ENCODE peak calls at places on chromosomes 16 and 17, in nine cellular contexts. E is foreskin fibroblast; M is breast epithelium; J is transverse colon; P is CD8-positive, alpha-beta T cell; H is neural progenitor cell; A is ascending aorta; D is left ventricle myocardium inferior; T is fibroblast of mammary gland. X is an unnamed sample.
A peak's percentile ranks its signal among the peaks of the same experiment; 100 is the strongest.

GRCh38 chr17:54892360-54892759 is 8.3 kb upstream of the TOM1L1 start:
- DNase-seq in E (no peak), M (no peak), J (no peak), P (no peak), H (no peak), A (no peak), D (no peak), T (no peak), X (no peak)

GRCh38 chr17:28500712-28501379 is 5.3 kb upstream of the FOXN1 start:
- DNase-seq in E (no peak), M (no peak), J (no peak), P (no peak), H (peak; percentile 14), A (no peak), D (no peak), T (no peak), X (no peak)

GRCh38 chr17:31392002-31392855 is 754 bp downstream of the RAB11FIP4 start:
- DNase-seq in E (no peak), M (no peak), J (no peak), P (peak; percentile 7), H (peak; percentile 9), A (no peak), D (no peak), T (no peak), X (no peak)

GRCh38 chr16:90084215-90084614 is 7.1 kb upstream of the PRDM7 start:
- DNase-seq in E (no peak), M (no peak), J (no peak), P (no peak), H (no peak), A (no peak), D (no peak), T (no peak), X (no peak)

GRCh38 chr17:34169501-34169900 is 85.6 kb upstream of the CCL2 start:
- DNase-seq in E (no peak), M (no peak), J (no peak), P (no peak), H (no peak), A (no peak), D (no peak), T (no peak), X (no peak)

GRCh38 chr16:6482861-6483530 is 849.6 kb upstream of the RBFOX1 start:
- DNase-seq in E (no peak), M (no peak), J (no peak), P (no peak), H (no peak), A (no peak), D (no peak), T (no peak), X (no peak)

GRCh38 chr17:44569459-44569858 is 12.2 kb downstream of the FZD2 start:
- DNase-seq in E (peak; percentile 39), M (no peak), J (no peak), P (no peak), H (peak; percentile 59), A (no peak), D (no peak), T (no peak), X (no peak)

GRCh38 chr17:82463881-82464566 is 5.5 kb downstream of the NARF start:
- DNase-seq in E (no peak), M (no peak), J (no peak), P (no peak), H (no peak), A (no peak), D (no peak), T (no peak), X (no peak)

GRCh38 chr17:79777844-79778503 is at the start of gene CBX2:
- DNase-seq in E (peak; percentile 87), M (no peak), J (peak; percentile 83), P (peak; percentile 73), H (peak; percentile 94), A (no peak), D (peak; percentile 79), T (peak; percentile 36), X (peak; percentile 90)

GRCh38 chr16:3957344-3957980 is 76.9 kb upstream of the CREBBP start:
- DNase-seq in E (no peak), M (no peak), J (no peak), P (no peak), H (no peak), A (no peak), D (no peak), T (no peak), X (no peak)

GRCh38 chr16:3953728-3954410 is 73.4 kb upstream of the CREBBP start:
- DNase-seq in E (no peak), M (no peak), J (no peak), P (no peak), H (peak; percentile 57), A (no peak), D (no peak), T (no peak), X (no peak)

GRCh38 chr16:3952342-3953131 is 72.0 kb upstream of the CREBBP start:
- DNase-seq in E (peak; percentile 32), M (no peak), J (peak; percentile 21), P (no peak), H (peak; percentile 53), A (peak; percentile 78), D (peak; percentile 87), T (peak; percentile 80), X (no peak)

GRCh38 chr16:3951861-3952332 is 71.4 kb upstream of the CREBBP start:
- DNase-seq in E (peak; percentile 62), M (no peak), J (no peak), P (no peak), H (no peak), A (no peak), D (no peak), T (peak; percentile 72), X (no peak)

DNA sequence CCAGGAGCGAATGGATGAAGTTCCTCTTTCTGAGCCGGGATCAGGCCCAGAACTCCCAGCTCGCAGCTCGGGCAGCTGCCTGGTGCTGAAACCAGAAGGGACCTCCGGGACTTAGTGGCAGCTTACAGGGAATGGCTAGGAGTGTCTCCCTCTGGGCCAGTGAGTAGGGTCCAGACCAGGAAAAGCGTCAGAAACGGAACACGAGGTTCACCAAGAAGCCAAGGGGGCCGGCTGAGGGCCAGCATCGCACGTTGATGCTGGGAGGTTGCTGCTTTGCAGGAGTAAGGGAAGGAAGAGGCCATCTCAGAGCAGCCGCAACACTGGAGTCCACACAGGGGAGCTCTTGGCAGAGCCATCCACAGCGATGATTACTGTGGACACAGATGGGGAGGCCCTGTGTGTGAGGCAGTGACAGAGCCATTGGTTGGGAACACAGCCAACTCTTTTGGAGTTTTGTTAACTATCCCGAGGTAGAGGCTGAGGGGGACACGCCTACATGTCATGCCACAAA is 74.0 kb upstream of the CREBBP start:
- DNase-seq in E (peak; percentile 57), M (no peak), J (no peak), P (no peak), H (no peak), A (no peak), D (no peak), T (no peak), X (no peak)
- TF ChIP-seq CTCF in E (no peak), M (no peak), J (no peak), P (no peak), H (no peak), A (no peak), D (no peak), T (no peak), X (no peak)

DNA sequence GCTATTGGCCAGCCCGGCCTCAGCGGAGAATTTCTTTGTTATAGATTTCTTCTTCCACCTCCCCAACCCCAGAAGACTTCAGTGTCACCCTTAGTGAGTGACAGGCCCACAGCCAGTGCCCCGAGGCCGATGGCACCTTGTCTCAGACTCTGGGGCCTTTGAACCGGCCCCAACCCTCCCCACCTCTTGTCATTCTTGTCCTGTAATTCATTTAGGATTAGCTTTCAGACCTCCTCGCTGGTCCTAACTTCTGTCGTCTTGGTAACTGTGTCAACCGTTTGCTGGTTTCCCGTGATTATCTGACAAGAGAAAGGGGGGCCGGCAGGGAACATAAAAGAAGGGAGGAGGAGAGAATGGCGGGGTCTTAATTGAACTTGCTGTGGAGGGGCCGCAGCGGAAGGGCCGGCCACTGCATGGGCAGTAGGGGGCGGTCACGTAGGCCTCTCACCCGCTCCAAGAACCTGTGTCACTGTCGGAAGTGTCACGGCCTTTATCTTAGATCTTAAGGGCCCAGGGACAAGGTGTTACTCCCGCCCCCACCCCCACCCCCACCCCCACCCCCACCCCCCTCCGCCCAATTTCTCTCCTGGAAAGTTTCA is 46.5 kb upstream of the GSE1 start:
- DNase-seq in E (no peak), M (no peak), J (peak; percentile 55), P (no peak), H (peak; percentile 92), A (no peak), D (no peak), T (no peak), X (no peak)
- TF ChIP-seq CTCF in E (no peak), M (no peak), J (peak; percentile 45), P (no peak), H (peak; percentile 59), A (no peak), D (no peak), T (no peak), X (no peak)

GRCh38 chr16:588639-588888 is 1.3 kb upstream of the RAB40C start:
- DNase-seq in E (peak; percentile 78), M (no peak), J (peak; percentile 64), P (peak; percentile 60), H (peak; percentile 81), A (no peak), D (no peak), T (peak; percentile 72), X (no peak)

GRCh38 chr16:590165-590874 is 454 bp downstream of the RAB40C start:
- DNase-seq in E (peak; percentile 81), M (peak; percentile 48), J (no peak), P (no peak), H (peak; percentile 64), A (no peak), D (no peak), T (peak; percentile 31), X (no peak)

GRCh38 chr16:588889-589657 is 793 bp upstream of the RAB40C start:
- DNase-seq in E (peak; percentile 97), M (peak; percentile 97), J (peak; percentile 98), P (peak; percentile 99), H (peak; percentile 96), A (peak; percentile 83), D (peak; percentile 97), T (peak; percentile 93), X (peak; percentile 99)

GRCh38 chr16:590875-591200 is 972 bp downstream of the RAB40C start:
- DNase-seq in E (no peak), M (no peak), J (no peak), P (no peak), H (no peak), A (no peak), D (no peak), T (no peak), X (no peak)

DNA sequence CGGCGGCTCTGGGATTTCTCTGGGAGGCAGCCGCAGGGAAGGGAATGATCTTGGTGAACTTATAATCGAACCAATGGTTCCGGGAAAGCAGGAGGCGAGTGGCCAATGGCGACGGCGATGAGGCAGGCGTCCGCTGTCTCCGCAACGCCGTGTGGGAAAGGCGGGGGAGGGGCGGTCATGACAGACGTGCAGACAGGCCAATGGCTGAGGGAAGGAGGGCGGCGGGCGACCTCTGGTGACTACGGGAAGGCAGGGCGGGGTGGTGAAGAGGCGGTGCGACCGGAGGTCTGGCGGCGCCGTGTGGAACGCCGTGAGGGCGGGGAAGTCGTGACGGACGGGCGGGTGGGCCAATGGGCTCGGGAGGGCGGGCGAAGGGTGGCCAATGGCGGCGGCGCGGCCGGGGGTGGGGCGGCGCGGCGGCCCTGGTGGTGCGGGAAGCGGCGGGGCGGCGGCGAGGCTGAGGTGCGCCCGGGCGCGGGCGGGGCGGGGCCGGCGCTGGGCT is at the start of gene RAB40C:
- DNase-seq in E (peak; percentile 100), M (peak; percentile 99), J (peak; percentile 99), P (peak; percentile 99), H (peak; percentile 99), A (peak; percentile 92), D (peak; percentile 99), T (peak; percentile 97), X (peak; percentile 99)
- TF ChIP-seq CTCF in E (no peak), M (no peak), J (peak; percentile 22), P (no peak), H (peak; percentile 21), A (no peak), D (no peak), T (no peak), X (no peak)

GRCh38 chr17:17994271-17994670 is 21.6 kb downstream of the DRC3 start:
- DNase-seq in E (peak; percentile 60), M (no peak), J (no peak), P (no peak), H (peak; percentile 82), A (no peak), D (peak; percentile 31), T (peak; percentile 15), X (no peak)
- TF ChIP-seq CTCF in E (peak; percentile 26), M (no peak), J (no peak), P (peak; percentile 11), H (peak; percentile 60), A (no peak), D (peak; percentile 66), T (peak; percentile 10), X (no peak)